ENCODE peak calls at places on chromosomes 4 and X, in ten cellular contexts. S is astrocyte of the spinal cord; R is astrocyte of the cerebellum; Q is left lung; G is HFF-Myc; X is MCF 10A; K is fibroblast of pulmonary artery; Z is CD4-positive, alpha-beta T cell; A is neural progenitor cell; W is tibial artery. I is an unnamed sample.

GRCh38 chr4:109408711-109409110 is 24.9 kb upstream of the SEC24B start:
- DNase-seq in S (no peak), R (no peak), Q (no peak), G (no peak), X (peak), K (no peak), Z (no peak), A (no peak), W (no peak), I (no peak)

GRCh38 chr4:122045533-122045932 is 93.7 kb upstream of the TRPC3 start:
- DNase-seq in S (peak), R (peak), Q (no peak), G (peak), X (peak), K (peak), Z (no peak), A (no peak), W (no peak), I (no peak)

GRCh38 chrX:72576161-72576896 is 3.7 kb upstream of the HDAC8 start:
- DNase-seq in S (peak), R (no peak), Q (no peak), G (no peak), X (peak), K (peak), Z (no peak), A (no peak), W (no peak), I (no peak)

GRCh38 chrX:38806054-38806389 is 4.8 kb downstream of the MID1IP1 start:
- DNase-seq in S (no peak), R (no peak), Q (no peak), G (no peak), X (peak), K (no peak), Z (no peak), A (no peak), W (no peak), I (no peak)

GRCh38 chr4:106021737-106022410 is 126.6 kb downstream of the NPNT start:
- DNase-seq in S (peak), R (no peak), Q (no peak), G (no peak), X (no peak), K (peak), Z (no peak), A (no peak), W (no peak), I (no peak)

GRCh38 chr4:89800012-89800516 is 36.9 kb downstream of the SNCA start:
- DNase-seq in S (peak), R (peak), Q (no peak), G (no peak), X (peak), K (peak), Z (no peak), A (no peak), W (no peak), I (no peak)

GRCh38 chrX:13151806-13152510 is 107.5 kb upstream of the FAM9C start:
- DNase-seq in S (peak), R (peak), Q (no peak), G (no peak), X (no peak), K (no peak), Z (no peak), A (no peak), W (no peak), I (no peak)

GRCh38 chr4:91914176-91914804 is 389.5 kb upstream of the GRID2 start:
- DNase-seq in S (no peak), R (no peak), Q (no peak), G (no peak), X (peak), K (peak), Z (no peak), A (no peak), W (no peak), I (no peak)

GRCh38 chr4:158161561-158162354 is 11.1 kb downstream of the GASK1B start:
- DNase-seq in S (peak), R (no peak), Q (no peak), G (no peak), X (peak), K (peak), Z (no peak), A (peak), W (no peak), I (no peak)

GRCh38 chr4:3690576-3691152 is 75.5 kb upstream of the ADRA2C start:
- DNase-seq in S (no peak), R (no peak), Q (peak), G (no peak), X (no peak), K (no peak), Z (no peak), A (no peak), W (peak), I (no peak)

GRCh38 chrX:49919617-49920016 is 2.8 kb upstream of the CLCN5 start:
- DNase-seq in S (peak), R (no peak), Q (no peak), G (no peak), X (peak), K (peak), Z (peak), A (peak), W (peak), I (no peak)

GRCh38 chr4:93092765-93093164 is 735.8 kb upstream of the ATOH1 start:
- DNase-seq in S (no peak), R (no peak), Q (no peak), G (no peak), X (no peak), K (no peak), Z (no peak), A (no peak), W (no peak), I (no peak)

DNA sequence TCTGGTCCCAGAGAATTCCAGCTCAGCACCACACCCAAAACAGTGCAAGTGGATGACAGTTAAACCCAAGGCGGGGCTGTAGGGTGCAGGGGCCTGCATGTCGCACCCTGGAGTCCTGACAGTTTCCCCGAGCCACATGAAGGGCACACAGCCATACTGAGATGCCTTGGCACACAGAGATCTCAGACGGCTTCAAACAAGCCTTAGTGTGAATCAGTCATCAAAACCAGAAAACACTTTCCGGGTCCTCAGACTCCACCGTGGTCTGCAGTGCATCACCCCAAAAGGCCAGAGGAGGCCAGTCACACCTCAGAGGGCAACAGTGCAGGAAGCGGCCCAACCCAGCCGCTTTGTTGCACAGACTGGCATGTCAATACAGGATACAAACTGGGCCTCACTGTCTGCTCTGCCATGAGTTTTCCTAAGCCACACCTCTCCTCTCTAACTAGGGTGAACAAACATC is 64.6 kb upstream of the ENPP6 start:
- DNase-seq in S (no peak), R (no peak), Q (no peak), G (no peak), X (peak), K (no peak), Z (peak), A (peak), W (no peak), I (no peak)
- TF ChIP-seq CTCF in S (no peak), R (no peak), Q (no peak), G (no peak), X (no peak), K (no peak), Z (no peak), A (peak), W (no peak), I (peak)

GRCh38 chr4:96035727-96036126 is 195.8 kb downstream of the PDHA2 start:
- DNase-seq in S (no peak), R (no peak), Q (no peak), G (no peak), X (peak), K (peak), Z (no peak), A (peak), W (no peak), I (no peak)
- TF ChIP-seq CTCF in S (peak), R (peak), Q (peak), G (no peak), X (peak), K (peak), Z (no peak), A (peak), W (no peak), I (peak)

GRCh38 chr4:53656421-53656981 is 65.2 kb upstream of the LNX1 start:
- DNase-seq in S (peak), R (no peak), Q (no peak), G (peak), X (peak), K (peak), Z (no peak), A (no peak), W (no peak), I (no peak)

GRCh38 chr4:53654300-53654758 is 63.0 kb upstream of the LNX1 start:
- DNase-seq in S (peak), R (peak), Q (no peak), G (no peak), X (peak), K (peak), Z (no peak), A (no peak), W (no peak), I (no peak)

GRCh38 chr4:53649357-53649756 is 58.1 kb upstream of the LNX1 start:
- DNase-seq in S (no peak), R (no peak), Q (no peak), G (no peak), X (no peak), K (no peak), Z (no peak), A (no peak), W (no peak), I (no peak)

GRCh38 chr4:53651142-53651720 is 59.9 kb upstream of the LNX1 start:
- DNase-seq in S (no peak), R (no peak), Q (peak), G (no peak), X (peak), K (peak), Z (no peak), A (no peak), W (no peak), I (no peak)

GRCh38 chr4:53653484-53654053 is 62.3 kb upstream of the LNX1 start:
- DNase-seq in S (peak), R (no peak), Q (peak), G (no peak), X (peak), K (peak), Z (no peak), A (peak), W (no peak), I (no peak)
- TF ChIP-seq CTCF in S (no peak), R (no peak), Q (no peak), G (no peak), X (no peak), K (no peak), Z (no peak), A (no peak), W (no peak), I (no peak)

DNA sequence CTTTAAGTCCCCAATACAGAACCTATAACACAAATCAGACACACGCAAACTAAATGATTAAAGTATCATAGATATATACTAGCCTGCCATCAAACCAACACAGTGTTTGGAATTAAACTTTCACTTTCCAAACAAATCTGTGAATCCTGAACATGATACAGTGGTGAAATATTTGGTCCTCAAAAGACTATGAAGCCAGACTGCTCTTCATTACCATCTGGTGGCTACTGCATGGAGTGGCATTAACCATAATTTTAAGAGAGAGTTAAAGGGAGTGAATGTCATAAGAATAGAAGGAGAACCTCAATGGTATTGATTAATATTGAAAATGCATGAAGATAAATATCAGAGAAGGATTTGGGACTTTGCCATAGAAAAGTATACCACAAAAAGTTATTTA is 9.2 kb upstream of the GABRA4 start:
- DNase-seq in S (peak), R (peak), Q (no peak), G (no peak), X (peak), K (peak), Z (no peak), A (no peak), W (no peak), I (no peak)
- TF ChIP-seq CTCF in S (peak), R (peak), Q (no peak), G (peak), X (peak), K (peak), Z (no peak), A (peak), W (no peak), I (peak)

GRCh38 chr4:111761531-111761930 is 383.7 kb upstream of the FAM241A start:
- DNase-seq in S (no peak), R (no peak), Q (no peak), G (no peak), X (no peak), K (no peak), Z (no peak), A (peak), W (no peak), I (no peak)
- TF ChIP-seq CTCF in S (no peak), R (no peak), Q (no peak), G (no peak), X (no peak), K (no peak), Z (no peak), A (no peak), W (no peak), I (no peak)

DNA sequence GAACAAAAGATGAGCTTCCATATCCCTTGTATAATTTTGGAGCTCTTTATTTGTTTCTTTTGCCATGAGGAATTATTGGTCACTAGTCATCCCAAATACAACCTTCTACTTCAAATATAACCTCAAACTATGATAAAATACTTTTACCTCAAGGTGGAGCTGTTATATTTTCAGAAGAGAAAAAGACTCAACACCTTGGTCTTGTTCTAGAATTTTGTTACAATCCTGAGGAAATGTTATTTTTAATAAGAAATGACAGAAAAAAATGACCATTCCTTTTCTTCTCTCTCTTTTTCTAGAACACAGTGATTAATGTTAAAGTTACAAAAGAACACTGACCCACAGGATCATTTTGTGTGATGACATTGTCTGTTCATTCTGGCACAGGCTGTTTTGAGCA is 159.5 kb upstream of the CTSO start:
- DNase-seq in S (no peak), R (no peak), Q (no peak), G (no peak), X (peak), K (peak), Z (no peak), A (no peak), W (no peak), I (no peak)
- TF ChIP-seq CTCF in S (peak), R (no peak), Q (no peak), G (no peak), X (peak), K (peak), Z (no peak), A (peak), W (no peak), I (peak)

DNA sequence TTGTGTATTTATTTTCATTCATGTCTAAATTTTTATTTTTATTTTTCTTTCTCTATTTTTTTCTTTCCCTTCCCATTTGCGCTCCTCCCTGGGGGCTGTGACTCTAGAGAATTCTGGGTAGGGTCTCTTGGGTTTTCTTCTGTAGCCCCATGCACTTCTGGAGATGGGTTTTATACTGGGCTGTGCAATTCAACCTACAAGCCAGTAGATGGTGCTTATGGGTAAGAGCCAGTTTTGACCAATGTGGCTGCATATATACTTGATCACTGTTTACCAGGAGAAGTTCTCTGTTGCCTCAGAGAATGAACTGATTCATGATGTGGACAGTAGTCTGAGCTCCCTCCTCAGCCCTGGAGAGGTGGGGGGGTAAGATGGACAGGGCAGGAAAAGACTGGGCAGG is 614.6 kb downstream of the PCDH19 start:
- DNase-seq in S (no peak), R (no peak), Q (no peak), G (no peak), X (no peak), K (no peak), Z (no peak), A (no peak), W (no peak), I (no peak)
- TF ChIP-seq CTCF in S (no peak), R (no peak), Q (no peak), G (no peak), X (no peak), K (no peak), Z (no peak), A (peak), W (no peak), I (peak)

I was measured in type B pancreatic cell.